ENCODE peak calls at places on chromosome 3, in four cellular contexts. F is brain microvascular endothelial cell, Y is kidney epithelial cell, S is GM06990. I is an unnamed sample.

GRCh38 chr3:77053769-77054168 is 13.9 kb downstream of the ROBO2 start:
- DNase-seq in S (no peak), F (no peak), Y (no peak), I (peak; percentile 78)

GRCh38 chr3:122316368-122316767 is 8.7 kb upstream of the CSTA start:
- DNase-seq in F (no peak), S (no peak), Y (no peak), I (no peak)

GRCh38 chr3:11568503-11569155 is 75.1 kb downstream of the VGLL4 start:
- DNase-seq in F (peak; percentile 95), Y (peak; percentile 86), S (no peak), I (peak; percentile 97)

GRCh38 chr3:192445768-192446644 is 281.3 kb downstream of the FGF12 start:
- DNase-seq in S (no peak), F (no peak), Y (no peak), I (no peak)

GRCh38 chr3:38084019-38084968 is 45.3 kb downstream of the DLEC1 start:
- DNase-seq in S (peak; percentile 42), F (no peak), Y (no peak), I (peak; percentile 70)

GRCh38 chr3:78729921-78730320 is 1037.9 kb downstream of the ROBO1 start:
- DNase-seq in S (no peak), F (no peak), Y (no peak), I (peak; percentile 17)

GRCh38 chr3:52171577-52172261 is 17.5 kb upstream of the POC1A start:
- DNase-seq in Y (no peak), S (no peak), F (peak; percentile 38), I (peak; percentile 37)

GRCh38 chr3:187368251-187368733 is at the start of gene RTP4:
- DNase-seq in F (no peak), Y (no peak), S (peak; percentile 65), I (peak; percentile 33)

GRCh38 chr3:9932843-9933560 is 632 bp upstream of the CRELD1 start:
- DNase-seq in S (peak; percentile 93), F (peak; percentile 82), Y (no peak), I (peak; percentile 92)

GRCh38 chr3:153144779-153145178 is 17.2 kb upstream of the RAP2B start:
- DNase-seq in S (no peak), F (peak; percentile 19), Y (no peak), I (peak; percentile 66)

GRCh38 chr3:186102687-186103086 is 6.2 kb downstream of the ETV5 start:
- DNase-seq in Y (no peak), S (no peak), F (no peak), I (peak; percentile 30)

GRCh38 chr3:19931180-19931692 is 2.8 kb downstream of the EFHB start:
- DNase-seq in S (peak; percentile 26), F (no peak), Y (no peak), I (no peak)

GRCh38 chr3:135965129-135965505 is 411 bp upstream of the PPP2R3A start:
- DNase-seq in S (no peak), F (peak; percentile 16), Y (no peak), I (no peak)

GRCh38 chr3:50321146-50321843 is 1.2 kb downstream of the HYAL2 start:
- DNase-seq in S (peak; percentile 92), F (peak; percentile 81), Y (no peak), I (peak; percentile 81)

GRCh38 chr3:59212128-59212764 is 162.4 kb upstream of the CFAP20DC start:
- DNase-seq in S (no peak), F (peak; percentile 29), Y (peak; percentile 4), I (peak; percentile 10)

GRCh38 chr3:79390352-79390751 is 377.4 kb downstream of the ROBO1 start:
- DNase-seq in Y (no peak), F (no peak), S (no peak), I (no peak)

GRCh38 chr3:58066842-58067241 is 58.6 kb downstream of the FLNB start:
- DNase-seq in Y (no peak), S (no peak), F (no peak), I (peak; percentile 77)

GRCh38 chr3:38598791-38599190 is 50.7 kb downstream of the SCN5A start:
- DNase-seq in F (no peak), Y (no peak), S (no peak), I (no peak)

GRCh38 chr3:11514191-11514770 is 129.4 kb downstream of the VGLL4 start:
- DNase-seq in Y (peak; percentile 55), F (peak; percentile 91), S (no peak), I (peak; percentile 89)

DNA sequence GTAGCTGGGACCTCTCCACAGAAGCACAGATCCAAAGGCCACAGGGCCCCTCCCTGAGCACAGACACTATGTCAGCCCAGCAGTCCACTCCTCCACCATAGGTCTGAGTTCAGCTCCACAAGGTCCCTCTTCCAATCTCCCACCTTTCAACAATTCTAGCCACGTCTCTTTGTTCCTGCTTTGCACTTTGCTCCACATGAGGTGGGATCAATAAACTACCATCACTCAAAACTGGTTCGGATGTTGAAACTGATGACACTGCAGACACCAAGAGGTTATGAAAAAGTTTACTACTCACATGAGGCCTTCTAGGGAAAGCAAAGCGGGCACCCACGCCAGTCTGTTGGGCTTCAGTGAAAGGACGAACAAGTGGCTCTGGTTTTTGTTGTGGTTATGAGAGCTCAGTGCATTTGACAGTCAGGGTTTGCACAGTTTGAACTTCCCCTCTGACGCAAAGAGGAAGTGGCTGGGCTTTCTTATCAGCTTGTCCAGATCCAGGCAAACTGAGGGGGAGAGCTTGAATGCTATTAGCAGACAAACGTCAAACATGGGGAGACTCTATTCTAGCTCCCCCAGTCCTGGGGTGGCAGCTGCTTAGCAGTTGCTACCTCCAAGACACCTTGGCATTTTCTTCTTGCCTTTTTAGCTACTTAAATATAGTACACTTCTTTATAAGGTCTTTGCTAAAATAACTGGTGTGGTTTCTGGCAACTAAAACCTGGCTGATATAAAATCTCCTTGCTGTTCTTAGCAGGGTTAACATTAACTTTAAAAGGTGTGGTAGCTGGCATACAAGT is 37.8 kb downstream of the ZNF445 start:
- DNase-seq in Y (no peak), S (peak; percentile 56), F (peak; percentile 93), I (no peak)
- H3K4me3 ChIP-seq in Y (no peak overlapping the region), S (no peak overlapping the region), F (no peak overlapping the region), I (no peak overlapping the region)

DNA sequence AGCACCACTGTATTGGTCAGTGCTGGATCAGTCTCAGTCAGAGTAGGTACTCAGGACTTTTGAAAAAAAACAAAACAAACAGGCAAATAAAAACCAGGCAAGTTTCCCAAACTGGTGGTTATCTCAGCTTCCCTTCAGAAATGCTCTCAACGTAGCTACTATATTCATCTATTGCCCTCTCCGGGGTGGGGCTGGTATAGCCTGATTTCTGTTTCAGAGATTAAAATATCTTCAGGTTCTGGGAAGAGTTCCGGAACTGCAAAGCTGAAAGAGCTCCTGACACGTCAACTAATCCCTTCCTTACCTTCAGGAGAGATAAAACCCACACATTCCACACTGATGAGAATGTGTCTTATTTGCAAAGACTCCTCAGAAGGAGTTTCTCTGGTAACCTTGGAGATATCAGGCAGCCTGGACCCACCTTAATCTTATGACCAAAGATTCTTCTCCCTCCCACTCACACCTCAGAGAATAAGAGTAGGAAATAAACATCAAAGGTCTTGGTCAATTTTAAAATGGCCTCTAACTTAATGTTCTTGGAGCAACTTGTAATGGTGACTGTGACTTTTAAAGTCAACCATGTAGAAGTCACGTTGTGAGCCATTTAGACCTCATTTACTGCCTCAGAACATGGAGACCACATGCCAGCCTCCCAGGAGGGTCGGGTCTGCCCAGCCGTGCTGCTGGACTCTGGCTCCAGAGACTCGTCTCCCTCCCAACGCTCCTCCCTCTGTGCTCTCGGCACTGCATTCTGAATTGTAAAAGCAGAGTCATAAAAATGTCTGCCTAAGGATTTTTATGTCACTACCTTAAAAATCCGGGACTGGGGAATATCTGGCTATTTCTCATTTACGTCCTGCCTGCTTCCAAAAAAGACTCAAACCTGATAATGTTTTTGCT is 53.8 kb downstream of the CDCP1 start:
- DNase-seq in F (peak; percentile 68), S (no peak), Y (peak; percentile 96), I (peak; percentile 52)
- TF ChIP-seq CTCF in F (no peak), S (no peak), Y (no peak), I (no peak)

DNA sequence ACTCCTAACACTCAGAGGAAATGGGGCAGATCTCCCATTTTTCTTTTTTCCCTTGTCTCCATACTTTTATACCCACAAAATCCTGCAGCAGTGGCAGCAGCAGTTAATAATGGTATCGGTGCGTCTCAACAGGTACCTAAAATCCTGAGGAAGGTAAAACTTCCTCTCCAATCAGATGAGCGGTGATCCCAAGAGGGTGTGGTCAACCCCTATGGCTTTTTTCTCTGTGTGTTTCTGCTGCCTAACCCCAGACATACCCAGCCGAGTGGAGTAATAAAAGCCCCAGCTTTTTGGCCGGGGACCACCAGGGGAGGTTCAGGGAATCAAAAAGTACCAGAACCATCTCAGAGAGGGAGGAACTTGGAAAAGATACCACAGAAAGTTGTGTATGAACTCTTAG is 9.1 kb downstream of the GK5 start:
- DNase-seq in S (no peak), Y (no peak), F (no peak), I (no peak)
- H3K4me3 ChIP-seq in S (no peak overlapping the region), Y (no peak overlapping the region), F (no peak overlapping the region), I (no peak overlapping the region)

GRCh38 chr3:33064929-33065328 is 32.0 kb downstream of the GLB1 start:
- DNase-seq in S (no peak), Y (no peak), F (no peak), I (no peak)
- TF ChIP-seq CTCF in S (peak; percentile 59), Y (no peak), F (no peak), I (no peak)

GRCh38 chr3:132317229-132317948 is at the start of gene ACP3:
- DNase-seq in F (peak; percentile 37), S (no peak), Y (no peak), I (peak; percentile 79)
- H3K4me3 ChIP-seq in F (no peak within 1 kb of the TSS), S (no peak within 1 kb of the TSS), Y (no peak within 1 kb of the TSS), I (peak within 1 kb of the TSS; percentile 0)

DNA sequence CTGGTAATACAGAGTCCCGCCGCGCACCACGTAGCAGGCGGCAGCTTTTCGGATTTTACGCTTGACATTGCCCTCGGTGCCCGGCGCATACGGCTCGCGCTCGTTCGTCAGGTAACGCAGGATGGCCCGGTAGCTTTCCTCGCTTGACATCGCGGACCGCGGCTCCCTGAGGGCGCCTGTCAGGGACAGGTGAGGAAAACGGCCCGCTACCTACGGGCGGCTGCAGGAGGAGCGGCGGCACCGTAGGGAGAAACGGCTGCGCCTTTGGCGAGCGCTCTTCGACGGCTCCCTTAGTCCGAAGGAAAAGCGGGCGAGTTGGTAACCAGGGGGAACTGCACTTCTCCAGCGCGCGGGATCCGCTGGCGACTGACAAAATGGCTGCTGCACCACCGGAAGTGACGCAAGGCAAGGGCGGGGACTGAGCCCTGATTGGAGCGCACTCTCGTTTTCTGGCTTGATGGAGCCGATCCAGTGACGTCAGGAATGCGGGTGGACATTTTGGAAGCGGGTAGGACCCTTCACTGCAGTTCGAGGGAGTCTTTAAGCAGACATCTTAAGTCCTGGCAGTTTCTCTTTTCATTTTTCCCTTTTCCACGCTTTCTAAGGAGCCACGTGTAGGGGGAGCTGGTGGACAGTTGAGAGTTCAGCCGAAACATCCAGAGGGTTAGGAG is at the start of gene ZBTB11:
- DNase-seq in S (peak; percentile 97), Y (peak; percentile 99), F (peak; percentile 100), I (peak; percentile 100)
- TF ChIP-seq CTCF in S (peak; percentile 38), Y (peak; percentile 75), F (peak; percentile 73), I (peak; percentile 57)

I was measured in foreskin fibroblast.